ENCODE peak calls at places on chromosome 20, in eight cellular contexts. S, E, T, L, H, P, F and K are unnamed samples. For H3K27me3 and H3K36me3, the result is how much of the 10 kb centered on the place peaks cover.

GRCh38 chr20:41746635-41747034 is 128.5 kb upstream of the CHD6 start:
- DNase-seq in S (no peak), E (no peak), T (no peak), L (no peak), H (no peak), P (no peak), F (peak), K (no peak)

GRCh38 chr20:57395111-57395959 is 4.1 kb downstream of the RBM38 start:
- DNase-seq in S (peak), E (no peak), T (peak), L (peak), H (no peak), P (peak), F (peak), K (peak)

GRCh38 chr20:50635676-50636600 is 55.4 kb downstream of the RIPOR3 start:
- DNase-seq in S (peak), E (peak), T (peak), L (peak), H (peak), P (no peak), F (peak), K (peak)

GRCh38 chr20:2756056-2756611 is 44.3 kb downstream of the CPXM1 start:
- DNase-seq in S (no peak), E (no peak), T (peak), L (no peak), H (peak), P (no peak), F (no peak), K (no peak)

GRCh38 chr20:4370856-4371255 is 350.9 kb upstream of the PRND start:
- DNase-seq in S (no peak), E (no peak), T (no peak), L (no peak), H (no peak), P (no peak), F (no peak), K (no peak)

GRCh38 chr20:20312562-20312961 is 55.3 kb upstream of the INSM1 start:
- DNase-seq in S (no peak), E (no peak), T (no peak), L (no peak), H (no peak), P (no peak), F (no peak), K (no peak)

GRCh38 chr20:56411759-56412472 is at the start of gene CASS4:
- DNase-seq in S (no peak), E (no peak), T (no peak), L (no peak), H (peak), P (no peak), F (no peak), K (peak)

GRCh38 chr20:25222461-25223178 is 25.3 kb upstream of the PYGB start:
- DNase-seq in S (peak), E (no peak), T (no peak), L (no peak), H (no peak), P (no peak), F (no peak), K (peak)

GRCh38 chr20:49529470-49529869 is 38.5 kb downstream of the PTGIS start:
- DNase-seq in S (no peak), E (no peak), T (no peak), L (no peak), H (no peak), P (no peak), F (no peak), K (no peak)

GRCh38 chr20:18628330-18628941 is 40.6 kb downstream of the DTD1 start:
- DNase-seq in S (no peak), E (no peak), T (peak), L (no peak), H (no peak), P (no peak), F (no peak), K (no peak)

GRCh38 chr20:38609828-38610227 is 8.2 kb downstream of the ARHGAP40 start:
- DNase-seq in S (no peak), E (no peak), T (no peak), L (no peak), H (no peak), P (no peak), F (no peak), K (no peak)

GRCh38 chr20:57482148-57482547 is 42.8 kb downstream of the CTCFL start:
- DNase-seq in S (peak), E (no peak), T (no peak), L (no peak), H (no peak), P (no peak), F (no peak), K (no peak)

GRCh38 chr20:43915209-43916072 is 789 bp downstream of the TOX2 start:
- DNase-seq in S (peak), E (no peak), T (no peak), L (no peak), H (no peak), P (no peak), F (no peak), K (no peak)

GRCh38 chr20:59040682-59041081 is 1.9 kb downstream of the PRELID3B start:
- DNase-seq in S (no peak), E (no peak), T (no peak), L (no peak), H (no peak), P (no peak), F (no peak), K (no peak)

GRCh38 chr20:10286356-10286755 is 67.7 kb downstream of the SNAP25 start:
- DNase-seq in S (no peak), E (no peak), T (no peak), L (no peak), H (no peak), P (no peak), F (no peak), K (no peak)

GRCh38 chr20:5221078-5221430 is 94.2 kb downstream of the CDS2 start:
- DNase-seq in S (no peak), E (no peak), T (no peak), L (no peak), H (no peak), P (no peak), F (no peak), K (no peak)

GRCh38 chr20:47785321-47785899 is at the start of gene SULF2:
- DNase-seq in S (peak), E (no peak), T (peak), L (peak), H (no peak), P (no peak), F (no peak), K (peak)

GRCh38 chr20:59778615-59779200 is 154.7 kb downstream of the SYCP2 start:
- DNase-seq in S (peak), E (no peak), T (no peak), L (no peak), H (no peak), P (no peak), F (peak), K (no peak)

GRCh38 chr20:43243672-43244269 is 54.1 kb upstream of the PTPRT start:
- DNase-seq in S (no peak), E (no peak), T (peak), L (no peak), H (no peak), P (no peak), F (no peak), K (no peak)

GRCh38 chr20:50172347-50173013 is 18.1 kb upstream of the CEBPB start:
- DNase-seq in S (peak), E (peak), T (peak), L (peak), H (peak), P (peak), F (peak), K (peak)

GRCh38 chr20:19880256-19881079 is 122.4 kb downstream of the RIN2 start:
- DNase-seq in S (no peak), E (no peak), T (no peak), L (no peak), H (peak), P (no peak), F (no peak), K (no peak)

GRCh38 chr20:53582574-53583351 is 10.9 kb downstream of the ZNF217 start:
- DNase-seq in S (no peak), E (peak), T (no peak), L (no peak), H (peak), P (no peak), F (peak), K (no peak)

GRCh38 chr20:25044660-25045342 is 13.1 kb downstream of the ACSS1 start:
- DNase-seq in S (peak), E (no peak), T (peak), L (no peak), H (no peak), P (no peak), F (no peak), K (peak)

GRCh38 chr20:44702776-44703175 is 12.4 kb upstream of the CCN5 start:
- DNase-seq in S (peak), E (peak), T (peak), L (peak), H (peak), P (peak), F (peak), K (peak)

GRCh38 chr20:19419420-19419819 is 207.0 kb downstream of the SLC24A3 start:
- DNase-seq in S (no peak), E (no peak), T (no peak), L (no peak), H (no peak), P (no peak), F (no peak), K (no peak)

GRCh38 chr20:1832634-1833033 is 62.6 kb upstream of the SIRPA start:
- DNase-seq in S (no peak), E (no peak), T (no peak), L (no peak), H (no peak), P (no peak), F (no peak), K (no peak)

GRCh38 chr20:59962155-59962554 is 3.9 kb downstream of the CDH26 start:
- DNase-seq in S (no peak), E (no peak), T (no peak), L (no peak), H (no peak), P (no peak), F (no peak), K (no peak)

GRCh38 chr20:57439432-57439831 is 48.2 kb downstream of the RBM38 start:
- DNase-seq in S (peak), E (peak), T (peak), L (peak), H (no peak), P (no peak), F (no peak), K (peak)

GRCh38 chr20:47464380-47465101 is 37.1 kb upstream of the NCOA3 start:
- DNase-seq in S (peak), E (peak), T (peak), L (peak), H (peak), P (peak), F (peak), K (peak)

GRCh38 chr20:672975-673604 is 2.5 kb downstream of the SCRT2 start:
- DNase-seq in S (no peak), E (no peak), T (no peak), L (no peak), H (no peak), P (no peak), F (no peak), K (no peak)

GRCh38 chr20:8043687-8044278 is 24.2 kb upstream of the TMX4 start:
- DNase-seq in S (no peak), E (no peak), T (no peak), L (no peak), H (peak), P (no peak), F (no peak), K (no peak)

GRCh38 chr20:24768977-24769675 is 179.9 kb upstream of the CST7 start:
- DNase-seq in S (peak), E (no peak), T (no peak), L (no peak), H (no peak), P (no peak), F (no peak), K (no peak)

GRCh38 chr20:23501926-23502325 is 11.0 kb downstream of the CST8 start:
- DNase-seq in S (no peak), E (no peak), T (no peak), L (no peak), H (no peak), P (no peak), F (no peak), K (no peak)

GRCh38 chr20:59455392-59456341 is 148.7 kb upstream of the PHACTR3 start:
- DNase-seq in S (no peak), E (no peak), T (peak), L (peak), H (no peak), P (no peak), F (no peak), K (no peak)

GRCh38 chr20:49616154-49617007 is 48.4 kb upstream of the PTGIS start:
- DNase-seq in S (peak), E (no peak), T (no peak), L (no peak), H (no peak), P (no peak), F (no peak), K (no peak)

GRCh38 chr20:50219520-50220086 is 29.0 kb downstream of the CEBPB start:
- DNase-seq in S (peak), E (no peak), T (no peak), L (no peak), H (no peak), P (no peak), F (no peak), K (no peak)

GRCh38 chr20:44405246-44405645 is 49.7 kb downstream of the HNF4A start:
- DNase-seq in S (no peak), E (no peak), T (no peak), L (no peak), H (no peak), P (no peak), F (no peak), K (no peak)

GRCh38 chr20:47453167-47453782 is 48.4 kb upstream of the NCOA3 start:
- DNase-seq in S (no peak), E (no peak), T (no peak), L (no peak), H (peak), P (no peak), F (no peak), K (no peak)

GRCh38 chr20:51498765-51499540 is 43.6 kb downstream of the NFATC2 start:
- DNase-seq in S (no peak), E (no peak), T (no peak), L (no peak), H (no peak), P (no peak), F (no peak), K (no peak)

GRCh38 chr20:63180541-63181185 is 35.3 kb downstream of the YTHDF1 start:
- DNase-seq in S (no peak), E (no peak), T (no peak), L (no peak), H (no peak), P (no peak), F (no peak), K (no peak)

GRCh38 chr20:63179876-63180275 is 36.1 kb downstream of the YTHDF1 start:
- DNase-seq in S (no peak), E (no peak), T (no peak), L (no peak), H (no peak), P (no peak), F (no peak), K (no peak)

GRCh38 chr20:63178445-63178818 is 37.5 kb downstream of the YTHDF1 start:
- DNase-seq in S (no peak), E (no peak), T (no peak), L (no peak), H (no peak), P (no peak), F (no peak), K (no peak)

GRCh38 chr20:63177785-63178444 is 38.0 kb downstream of the YTHDF1 start:
- DNase-seq in S (no peak), E (no peak), T (no peak), L (no peak), H (no peak), P (no peak), F (no peak), K (no peak)

DNA sequence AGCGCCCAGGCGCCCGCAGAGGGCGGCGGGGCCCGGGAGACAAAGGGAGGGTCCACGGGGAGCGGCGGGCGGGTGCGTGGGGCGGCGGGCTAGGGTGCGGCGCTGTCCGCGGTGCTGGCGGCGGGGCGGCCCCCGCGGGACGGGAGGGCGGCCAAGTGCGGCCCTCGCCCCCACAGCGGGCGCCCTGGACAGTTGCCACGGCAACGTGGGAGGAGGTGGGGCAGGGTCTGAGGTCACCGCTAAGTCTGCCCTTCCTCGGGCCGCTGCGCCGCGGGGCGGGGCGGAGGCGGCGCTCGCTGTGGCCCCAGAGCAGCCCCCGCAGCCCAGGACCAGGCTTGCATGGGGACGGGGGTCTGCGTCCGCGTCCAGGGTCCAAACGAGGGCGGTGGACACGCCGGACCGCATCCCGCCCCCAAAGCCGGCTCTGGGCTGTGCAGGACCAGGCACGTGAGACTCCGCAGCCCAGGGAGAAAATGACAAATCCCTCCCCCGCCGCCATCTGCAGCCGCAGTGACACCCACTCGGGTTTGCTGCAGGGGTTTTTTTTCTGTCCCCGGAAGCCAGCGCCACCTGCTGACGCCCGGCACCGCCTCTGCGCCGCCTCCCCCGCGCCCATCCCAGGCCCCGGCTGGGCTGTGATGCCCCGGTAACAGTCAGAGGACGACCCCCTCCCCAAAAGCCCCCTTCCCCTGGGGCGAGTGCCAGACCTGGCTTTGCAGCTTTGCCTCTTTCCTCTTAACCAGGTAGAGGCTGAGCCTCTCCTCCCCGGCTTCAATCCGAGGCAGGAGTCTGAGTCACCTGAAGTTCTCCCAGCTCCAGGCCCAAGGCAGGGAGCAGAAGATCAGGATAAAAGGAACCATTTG is 36.8 kb downstream of the YTHDF1 start:
- DNase-seq in S (no peak), E (no peak), T (peak), L (peak), H (no peak), P (no peak), F (no peak), K (peak)
- TF ChIP-seq CTCF in S (peak), E (no peak), T (no peak), L (peak), H (peak), P (peak), F (peak), K (peak)

GRCh38 chr20:17339000-17339399 is 112.2 kb downstream of the PCSK2 start:
- DNase-seq in S (no peak), E (no peak), T (no peak), L (no peak), H (no peak), P (no peak), F (no peak), K (no peak)

DNA sequence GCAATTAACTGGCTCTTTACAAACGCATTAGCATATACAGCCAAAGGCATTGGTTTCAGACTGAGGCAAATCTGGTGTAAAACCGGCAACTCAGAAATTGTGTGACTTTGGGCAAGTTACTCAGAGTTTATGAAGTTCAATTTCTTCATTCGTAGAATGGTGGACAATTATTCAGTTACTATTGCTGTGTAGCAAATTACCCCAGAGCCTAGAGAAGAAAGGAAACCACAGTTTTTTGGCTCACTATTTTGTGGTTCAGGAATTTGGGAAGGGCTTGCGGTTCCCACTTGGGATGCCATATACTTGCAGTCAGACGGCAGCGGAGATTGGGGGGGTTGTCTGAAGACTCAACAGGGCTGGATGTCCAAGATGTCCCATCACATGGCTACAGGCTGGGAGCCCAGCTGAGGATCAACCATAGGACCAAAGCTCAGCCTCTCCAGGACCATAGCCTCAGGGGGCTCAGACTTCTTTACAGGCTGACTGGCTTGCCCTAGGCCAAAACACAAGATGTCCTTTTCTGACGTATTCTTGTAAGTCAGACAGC is 108.1 kb downstream of the PCSK2 start:
- DNase-seq in S (no peak), E (no peak), T (no peak), L (no peak), H (no peak), P (no peak), F (no peak), K (no peak)
- H3K27me3 ChIP-seq in S (under half), E (under half), T (under half), L (under half), H (under half), P (under half), F (under half), K (under half)

GRCh38 chr20:37347891-37348642 is 2.1 kb downstream of the SRC start:
- DNase-seq in S (peak), E (no peak), T (no peak), L (no peak), H (no peak), P (no peak), F (no peak), K (peak)
- H3K36me3 ChIP-seq in S (under half), E (under half), T (under half), L (under half), H (under half), P (under half), F (under half), K (under half)

GRCh38 chr20:45823949-45824835 is 2.9 kb downstream of the TNNC2 start:
- DNase-seq in S (peak), E (no peak), T (peak), L (peak), H (no peak), P (no peak), F (no peak), K (no peak)
- TF ChIP-seq CTCF in S (peak), E (no peak), T (peak), L (peak), H (peak), P (peak), F (peak), K (peak)